ENCODE peak calls at places on chromosomes 4 and X, in seven cellular contexts. V is upper lobe of right lung; L is esophagus squamous epithelium; R is CD8-positive, alpha-beta T cell; K is colonic mucosa; U is cardiac muscle cell; H is A549. N is an unnamed sample.

GRCh38 chrX:8586953-8587352 is 122.3 kb downstream of the VCX3B start:
- DNase-seq in V (no peak), L (no peak), R (no peak), K (no peak), U (no peak), H (no peak), N (no peak)

GRCh38 chr4:117096886-117097285 is 11.5 kb upstream of the TRAM1L1 start:
- DNase-seq in V (no peak), L (no peak), R (no peak), K (no peak), U (no peak), H (no peak), N (no peak)

GRCh38 chr4:159060161-159060560 is 42.7 kb upstream of the RAPGEF2 start:
- DNase-seq in V (no peak), L (no peak), R (no peak), K (no peak), U (no peak), H (no peak), N (no peak)

GRCh38 chrX:9604111-9604907 is 139.5 kb downstream of the TBL1X start:
- DNase-seq in V (no peak), L (no peak), R (no peak), K (no peak), U (peak), H (no peak), N (no peak)

GRCh38 chr4:39970559-39971270 is 7.0 kb downstream of the PDS5A start:
- DNase-seq in V (peak), L (no peak), R (no peak), K (no peak), U (peak), H (no peak), N (no peak)

GRCh38 chrX:101693476-101693875 is 33.8 kb upstream of the ARMCX2 start:
- DNase-seq in V (no peak), L (no peak), R (no peak), K (no peak), U (no peak), H (no peak), N (no peak)

GRCh38 chr4:75708218-75708691 is 16.1 kb upstream of the USO1 start:
- DNase-seq in V (no peak), L (no peak), R (peak), K (peak), U (no peak), H (no peak), N (no peak)

GRCh38 chr4:160631044-160631443 is 1528.2 kb downstream of the RAPGEF2 start:
- DNase-seq in V (no peak), L (no peak), R (no peak), K (no peak), U (no peak), H (no peak), N (no peak)

GRCh38 chr4:86791126-86791525 is 58.1 kb downstream of the SLC10A6 start:
- DNase-seq in V (no peak), L (no peak), R (no peak), K (no peak), U (no peak), H (no peak), N (peak)

GRCh38 chr4:105191621-105192210 is 45.0 kb downstream of the TET2 start:
- DNase-seq in V (no peak), L (no peak), R (no peak), K (no peak), U (peak), H (no peak), N (no peak)

GRCh38 chrX:397575-397974 is 10.9 kb upstream of the PPP2R3B start:
- DNase-seq in V (no peak), L (no peak), R (no peak), K (no peak), U (peak), H (no peak), N (no peak)

GRCh38 chrX:17377047-17377692 is 2.2 kb downstream of the NHS start:
- DNase-seq in V (peak), L (no peak), R (no peak), K (peak), U (peak), H (peak), N (no peak)
- H3K4me3 ChIP-seq in V (peak), L (peak), R (no peak), K (peak), U (peak), H (peak), N (no peak)

GRCh38 chr4:73891739-73892405 is 22.7 kb downstream of the CXCL1 start:
- DNase-seq in V (no peak), L (no peak), R (no peak), K (no peak), U (peak), H (no peak), N (no peak)
- H3K4me3 ChIP-seq in V (no peak), L (no peak), R (no peak), K (no peak), U (no peak), H (no peak), N (no peak)

DNA sequence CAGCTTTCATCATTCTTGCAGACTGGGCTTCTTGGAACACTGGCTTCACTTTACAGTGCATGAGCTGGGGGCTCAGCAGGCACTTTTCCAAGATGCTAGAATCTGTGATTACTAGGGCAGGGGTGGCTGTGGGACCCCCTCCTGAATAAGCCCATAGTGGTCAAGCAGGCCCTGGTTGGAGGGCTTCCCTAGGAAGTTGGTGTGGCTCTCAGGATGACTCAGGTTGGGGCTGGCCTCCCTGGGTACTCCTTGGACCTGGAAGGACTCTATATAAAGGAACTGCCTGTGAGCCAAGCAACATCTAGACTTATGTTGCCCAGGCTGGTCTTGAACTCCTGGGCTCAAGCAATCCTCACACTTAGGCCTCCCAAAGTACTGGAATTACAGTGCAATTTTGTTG is 88.3 kb upstream of the HELT start:
- DNase-seq in V (no peak), L (no peak), R (no peak), K (peak), U (no peak), H (no peak), N (no peak)
- H3K4me3 ChIP-seq in V (no peak), L (no peak), R (no peak), K (no peak), U (no peak), H (no peak), N (no peak)

GRCh38 chr4:129900430-129900953 is 804.5 kb downstream of the C4orf33 start:
- DNase-seq in V (no peak), L (no peak), R (no peak), K (no peak), U (no peak), H (no peak), N (no peak)
- H3K4me3 ChIP-seq in V (no peak), L (no peak), R (no peak), K (no peak), U (no peak), H (no peak), N (no peak)

DNA sequence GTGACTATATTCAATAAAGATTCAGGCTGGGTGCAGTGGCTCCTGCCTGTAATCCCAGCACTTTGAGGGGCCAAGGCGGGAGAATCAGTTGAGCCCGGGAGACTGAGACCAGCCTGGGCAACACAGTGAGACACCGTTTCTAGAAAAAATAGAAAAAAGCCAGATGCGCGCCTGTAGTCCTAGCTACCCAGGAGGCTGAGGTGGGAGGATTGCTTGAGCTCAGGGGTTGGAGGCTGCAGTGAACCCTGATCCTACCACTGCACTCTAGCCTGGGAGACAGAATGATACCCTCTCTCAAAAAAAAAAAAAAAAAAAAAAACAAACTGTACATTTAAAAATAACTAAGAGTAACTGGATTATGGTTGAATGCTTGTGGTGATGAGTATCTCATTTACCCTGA is 1.1 kb downstream of the NUDT6 start:
- DNase-seq in V (no peak), L (no peak), R (no peak), K (no peak), U (no peak), H (no peak), N (no peak)
- H3K4me3 ChIP-seq in V (peak), L (no peak), R (no peak), K (peak), U (peak), H (peak), N (peak)

DNA sequence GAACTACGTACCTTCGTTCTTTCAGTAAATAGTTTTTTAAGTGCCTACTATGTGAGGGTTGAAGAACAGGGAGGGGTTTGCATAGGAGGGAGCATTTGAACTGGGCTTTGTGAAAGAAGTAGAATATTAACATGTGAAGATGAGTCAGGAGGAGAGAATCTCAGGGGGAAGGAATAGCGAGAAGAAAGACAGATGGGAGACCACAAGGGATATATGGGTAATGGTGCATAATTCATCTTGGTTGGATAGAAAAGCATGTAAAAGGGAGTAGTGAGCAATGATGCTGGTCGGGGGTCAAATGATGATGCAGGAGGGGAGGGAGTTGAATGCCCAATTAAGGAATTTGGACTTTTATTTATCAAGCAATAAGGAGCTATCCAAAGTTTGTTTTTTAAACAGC is 52.7 kb downstream of the TMEM164 start:
- DNase-seq in V (no peak), L (no peak), R (no peak), K (no peak), U (no peak), H (no peak), N (no peak)
- H3K4me3 ChIP-seq in V (no peak), L (no peak), R (no peak), K (no peak), U (no peak), H (no peak), N (no peak)

GRCh38 chr4:2059726-2060577 is 825 bp downstream of the NAT8L start:
- DNase-seq in V (no peak), L (no peak), R (no peak), K (no peak), U (no peak), H (no peak), N (no peak)
- H3K4me3 ChIP-seq in V (no peak), L (no peak), R (no peak), K (no peak), U (peak), H (peak), N (peak)

N was measured in Jurkat, Clone E6-1.